ENCODE peak calls at places on chromosome 19, in four cellular contexts. B is A549, D is WTC11, C is K562. U is an unnamed sample.

GRCh38 chr19:11288349-11288748 is 7.6 kb upstream of the TSPAN16 start:
- DNase-seq in B (peak; percentile 32), D (no peak), C (peak; percentile 41), U (no peak)

GRCh38 chr19:14337510-14337909 is 43.7 kb upstream of the ADGRE5 start:
- DNase-seq in B (peak; percentile 75), D (peak; percentile 82), C (peak; percentile 81), U (no peak)

GRCh38 chr19:18814063-18814462 is 17.7 kb upstream of the UPF1 start:
- DNase-seq in B (no peak), D (no peak), C (no peak), U (no peak)

GRCh38 chr19:10143700-10144099 is 24.0 kb upstream of the EIF3G start:
- DNase-seq in B (no peak), D (no peak), C (no peak), U (no peak)

GRCh38 chr19:15199652-15200574 is 882 bp downstream of the NOTCH3 start:
- DNase-seq in B (no peak), D (peak; percentile 89), C (no peak), U (no peak)

GRCh38 chr19:55250262-55251036 is 8.4 kb downstream of the PPP6R1 start:
- DNase-seq in B (no peak), D (no peak), C (no peak), U (no peak)

GRCh38 chr19:42850981-42851717 is 28.4 kb downstream of the PSG1 start:
- DNase-seq in B (peak; percentile 92), D (no peak), C (no peak), U (peak; percentile 15)

GRCh38 chr19:39840492-39840891 is 5.7 kb downstream of the FBL start:
- DNase-seq in B (no peak), D (no peak), C (no peak), U (no peak)

GRCh38 chr19:7159105-7159933 is 89.8 kb downstream of the ZNF557 start:
- DNase-seq in B (peak; percentile 18), D (no peak), C (peak; percentile 30), U (no peak)

GRCh38 chr19:3543150-3544053 is 4.4 kb downstream of the TEKTIP1 start:
- DNase-seq in B (no peak), D (no peak), C (no peak), U (no peak)

GRCh38 chr19:23686622-23687423 is at the start of gene ZNF675:
- DNase-seq in B (peak; percentile 97), D (peak; percentile 92), C (peak; percentile 96), U (peak; percentile 92)

GRCh38 chr19:13150919-13151604 is 851 bp downstream of the IER2 start:
- DNase-seq in B (no peak), D (no peak), C (no peak), U (no peak)

GRCh38 chr19:51407631-51408131 is 9.8 kb downstream of the SIGLEC10 start:
- DNase-seq in B (peak; percentile 72), D (peak; percentile 47), C (peak; percentile 81), U (peak; percentile 74)

GRCh38 chr19:17114414-17114831 is 38.8 kb downstream of the MYO9B start:
- DNase-seq in B (no peak), D (peak; percentile 35), C (no peak), U (no peak)

GRCh38 chr19:34471906-34472305 is 9.7 kb upstream of the WTIP start:
- DNase-seq in B (no peak), D (no peak), C (no peak), U (no peak)

GRCh38 chr19:3370728-3371591 is 4.6 kb downstream of the NFIC start:
- DNase-seq in B (no peak), D (no peak), C (no peak), U (no peak)

GRCh38 chr19:3413796-3414327 is 47.5 kb downstream of the NFIC start:
- DNase-seq in B (peak; percentile 37), D (no peak), C (no peak), U (peak; percentile 98)

GRCh38 chr19:51676566-51677083 is 16.5 kb upstream of the SPACA6 start:
- DNase-seq in B (no peak), D (no peak), C (no peak), U (no peak)

GRCh38 chr19:19010551-19010950 is 22.8 kb downstream of the SUGP2 start:
- DNase-seq in B (no peak), D (no peak), C (no peak), U (no peak)

GRCh38 chr19:53057904-53058579 is 13.5 kb downstream of the ERVV-2 start:
- DNase-seq in B (no peak), D (peak; percentile 89), C (no peak), U (no peak)

GRCh38 chr19:6260912-6261636 is 18.7 kb downstream of the MLLT1 start:
- DNase-seq in B (peak; percentile 16), D (peak; percentile 81), C (peak; percentile 54), U (peak; percentile 28)

GRCh38 chr19:18057557-18057956 is 29.2 kb downstream of the IL12RB1 start:
- DNase-seq in B (no peak), D (no peak), C (no peak), U (no peak)

GRCh38 chr19:6593651-6594416 is 2.9 kb upstream of the CD70 start:
- DNase-seq in B (no peak), D (no peak), C (no peak), U (no peak)

GRCh38 chr19:2988568-2988967 is 11.2 kb downstream of the TLE6 start:
- DNase-seq in B (no peak), D (no peak), C (no peak), U (no peak)

GRCh38 chr19:23957660-23958281 is 43.1 kb downstream of the ZNF726 start:
- DNase-seq in B (peak; percentile 11), D (no peak), C (no peak), U (no peak)

GRCh38 chr19:39983695-39984302 is 12.8 kb downstream of the PSMC4 start:
- DNase-seq in B (no peak), D (no peak), C (no peak), U (no peak)

GRCh38 chr19:18543814-18544475 is 572 bp upstream of the FKBP8 start:
- DNase-seq in B (peak; percentile 79), D (peak; percentile 41), C (peak; percentile 99), U (peak; percentile 23)

GRCh38 chr19:48635966-48636858 is 967 bp downstream of the DBP start:
- DNase-seq in B (no peak), D (no peak), C (no peak), U (no peak)

GRCh38 chr19:48634036-48634342 is 3.2 kb downstream of the DBP start:
- DNase-seq in B (no peak), D (no peak), C (no peak), U (no peak)

GRCh38 chr19:48634424-48635262 is 2.5 kb downstream of the DBP start:
- DNase-seq in B (peak; percentile 99), D (peak; percentile 98), C (peak; percentile 98), U (peak; percentile 90)

GRCh38 chr19:48636859-48637448 is at the start of gene DBP:
- DNase-seq in B (peak; percentile 79), D (peak; percentile 50), C (peak; percentile 46), U (no peak)

DNA sequence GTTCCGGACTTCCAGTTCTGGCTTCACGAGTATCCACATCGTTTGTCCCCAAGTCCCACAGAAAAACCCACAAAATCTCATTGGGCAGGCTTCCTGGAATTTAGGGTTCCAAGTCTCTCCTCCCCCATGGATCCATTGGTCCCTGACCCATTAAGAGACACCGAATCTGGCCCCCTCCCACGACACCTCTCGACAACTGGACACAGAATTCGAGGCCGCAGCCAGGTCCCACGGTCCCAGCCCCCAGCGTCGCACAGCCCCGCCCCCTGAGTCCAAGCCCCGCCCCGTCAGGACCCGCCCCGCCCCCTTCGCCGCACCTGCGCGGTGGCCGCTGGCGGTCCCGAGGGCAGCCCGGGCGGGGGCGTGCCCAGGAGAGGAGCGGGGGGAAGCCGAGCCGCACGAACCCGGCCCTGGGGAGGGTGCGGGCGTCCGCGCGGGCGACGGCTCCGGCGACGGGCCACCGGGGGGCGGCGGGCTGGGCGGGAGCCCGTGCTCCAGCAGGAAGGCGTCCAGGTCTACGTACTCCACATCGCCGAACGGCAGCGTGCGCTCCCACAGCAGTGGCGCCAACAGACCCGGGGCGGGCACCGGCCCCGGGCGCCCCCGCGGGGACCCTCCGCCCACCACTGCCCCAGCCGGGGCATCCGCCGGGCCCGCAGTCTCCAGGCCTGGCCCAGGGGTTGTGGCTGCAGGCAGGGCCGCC is 1.8 kb downstream of the DBP start:
- DNase-seq in B (peak; percentile 73), D (peak; percentile 73), C (peak; percentile 80), U (no peak)
- TF ChIP-seq NR3C1 in B (no peak), D (no peak), C (no peak), U (no peak)

DNA sequence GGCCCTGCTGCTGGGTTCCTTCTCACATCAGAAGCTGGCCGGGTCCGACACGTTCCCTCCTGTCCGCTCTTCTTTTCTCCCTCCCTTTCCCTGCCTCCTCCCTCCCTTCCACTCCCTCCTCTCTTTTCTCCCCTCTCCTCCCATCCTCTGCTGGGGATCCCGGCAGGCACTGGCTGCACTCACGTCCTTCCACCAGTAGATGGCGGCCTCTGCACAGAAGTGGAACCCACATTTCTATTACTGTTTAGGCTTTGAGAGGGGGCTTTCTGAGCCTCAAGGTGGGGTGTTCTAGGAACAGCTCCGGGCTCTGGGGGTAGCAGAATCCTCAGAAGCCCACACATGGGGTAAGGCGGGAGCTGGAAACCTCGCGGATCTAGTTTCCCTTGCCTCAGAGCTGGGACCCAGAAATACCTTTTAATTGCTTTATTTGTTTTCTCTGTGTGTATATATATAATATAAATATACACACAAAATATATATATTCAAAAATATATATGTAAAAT is 294.2 kb downstream of the ZNF536 start:
- DNase-seq in B (peak; percentile 48), D (peak; percentile 84), C (peak; percentile 49), U (peak; percentile 19)
- TF ChIP-seq NR3C1 in B (no peak), D (no peak), C (no peak), U (no peak)

DNA sequence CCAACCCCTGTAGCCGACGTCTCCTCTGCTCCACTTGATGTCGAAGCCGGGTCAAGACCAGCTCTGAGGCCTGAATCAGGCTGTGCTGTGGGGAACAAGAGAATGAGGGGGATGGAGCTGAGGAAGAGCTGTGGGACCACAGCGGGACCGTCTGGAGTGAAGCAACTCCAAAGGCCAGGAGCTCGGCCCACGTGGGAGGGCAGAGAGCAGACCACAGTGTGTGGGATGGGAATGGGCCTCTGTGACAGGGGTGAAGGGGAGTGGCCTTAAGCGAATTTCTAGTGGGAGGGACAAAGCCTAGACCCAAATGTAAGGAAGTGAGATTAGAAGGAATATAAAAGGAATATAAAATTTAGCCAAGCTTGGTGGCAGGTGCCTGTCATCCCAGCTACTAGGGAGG is 3.8 kb upstream of the SLC8A2 start:
- DNase-seq in B (no peak), D (no peak), C (no peak), U (no peak)
- TF ChIP-seq NR3C1 in B (no peak), D (no peak), C (no peak), U (no peak)

GRCh38 chr19:793775-794174 is 3.5 kb upstream of the PTBP1 start:
- DNase-seq in B (no peak), D (no peak), C (no peak), U (no peak)

GRCh38 chr19:790971-791604 is 6.2 kb upstream of the PTBP1 start:
- DNase-seq in B (no peak), D (no peak), C (peak; percentile 75), U (no peak)

GRCh38 chr19:794989-795658 is 2.1 kb upstream of the PTBP1 start:
- DNase-seq in B (no peak), D (no peak), C (no peak), U (no peak)

GRCh38 chr19:791605-792360 is 5.5 kb upstream of the PTBP1 start:
- DNase-seq in B (peak; percentile 52), D (no peak), C (peak; percentile 96), U (no peak)

DNA sequence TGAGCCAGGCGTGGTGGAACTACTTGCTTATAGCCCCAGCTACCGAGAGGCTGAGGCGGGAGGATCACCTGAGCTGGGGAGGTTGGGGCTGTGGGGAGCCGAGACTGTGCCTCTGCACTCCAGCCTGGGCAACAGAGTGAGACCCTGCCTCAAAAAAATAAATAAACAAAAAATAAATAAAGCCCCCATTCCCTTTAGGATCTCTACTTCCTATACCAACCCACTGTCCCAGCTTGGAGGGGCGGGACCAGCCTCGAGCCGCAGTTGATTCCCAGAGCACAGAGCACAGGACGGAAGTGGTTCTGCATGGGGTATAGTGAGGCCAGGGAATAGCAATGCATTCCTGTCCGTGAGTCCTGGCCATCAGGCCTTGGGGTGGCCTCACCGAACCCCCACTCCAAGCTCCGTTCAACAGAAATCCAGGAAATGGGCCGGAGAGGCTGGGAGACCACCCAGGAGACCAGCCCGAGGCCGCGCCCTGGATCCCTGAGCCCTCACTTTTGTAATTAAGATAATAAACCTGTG is 4.8 kb upstream of the PTBP1 start:
- DNase-seq in B (no peak), D (no peak), C (peak; percentile 75), U (no peak)
- TF ChIP-seq NR3C1 in B (no peak), D (no peak), C (no peak), U (no peak)